ENCODE peak calls at places on chromosomes 16 and 17, in six cellular contexts. L is A549, U is transverse colon, N is IMR-90, T is GM12892, G is heart left ventricle. H is an unnamed sample.

GRCh38 chr16:15672514-15673167 is 22.6 kb downstream of the NDE1 start:
- DNase-seq in L (peak), T (no peak), U (peak), G (peak), N (peak), H (peak)

GRCh38 chr17:62150471-62150870 is 85.4 kb upstream of the MED13 start:
- DNase-seq in T (no peak), U (no peak), N (no peak), L (no peak), G (no peak), H (no peak)

GRCh38 chr17:49741009-49741691 is 22.8 kb downstream of the FAM117A start:
- DNase-seq in N (peak), T (no peak), L (no peak), G (no peak), U (no peak), H (no peak)

GRCh38 chr17:55814377-55814776 is 63.5 kb downstream of the PCTP start:
- DNase-seq in L (no peak), N (no peak), U (no peak), G (peak), T (no peak), H (peak)

GRCh38 chr17:55722742-55723487 is at the start of gene TMEM100:
- DNase-seq in L (no peak), N (peak), G (peak), T (no peak), U (no peak), H (no peak)

GRCh38 chr16:74936902-74937560 is 47.9 kb downstream of the WDR59 start:
- DNase-seq in L (no peak), T (no peak), G (no peak), U (no peak), N (peak), H (peak)

GRCh38 chr17:78767806-78768205 is 14.3 kb downstream of the CYTH1 start:
- DNase-seq in L (no peak), U (no peak), G (no peak), T (no peak), N (peak), H (no peak)

GRCh38 chr17:48562934-48563333 is 15.2 kb downstream of the HOXB4 start:
- DNase-seq in G (no peak), N (no peak), U (no peak), L (no peak), T (no peak), H (no peak)

GRCh38 chr17:44164476-44164875 is 6.0 kb upstream of the ASB16 start:
- DNase-seq in G (no peak), N (no peak), L (no peak), T (no peak), U (no peak), H (no peak)

GRCh38 chr16:56357291-56357764 is 68.0 kb downstream of the AMFR start:
- DNase-seq in U (peak), G (peak), T (no peak), L (no peak), N (peak), H (peak)

GRCh38 chr17:21129023-21129681 is 2.4 kb downstream of the DHRS7B start:
- DNase-seq in T (no peak), U (no peak), G (peak), N (peak), L (peak), H (no peak)

GRCh38 chr17:57459286-57459915 is 203.1 kb downstream of the MSI2 start:
- DNase-seq in G (no peak), T (no peak), U (no peak), L (peak), N (peak), H (peak)

GRCh38 chr17:75502072-75502745 is 13.1 kb downstream of the CASKIN2 start:
- DNase-seq in T (no peak), U (no peak), L (no peak), N (no peak), G (no peak), H (no peak)

GRCh38 chr16:19330801-19331484 is 45.4 kb downstream of the CLEC19A start:
- DNase-seq in L (peak), N (peak), T (no peak), U (no peak), G (no peak), H (peak)

DNA sequence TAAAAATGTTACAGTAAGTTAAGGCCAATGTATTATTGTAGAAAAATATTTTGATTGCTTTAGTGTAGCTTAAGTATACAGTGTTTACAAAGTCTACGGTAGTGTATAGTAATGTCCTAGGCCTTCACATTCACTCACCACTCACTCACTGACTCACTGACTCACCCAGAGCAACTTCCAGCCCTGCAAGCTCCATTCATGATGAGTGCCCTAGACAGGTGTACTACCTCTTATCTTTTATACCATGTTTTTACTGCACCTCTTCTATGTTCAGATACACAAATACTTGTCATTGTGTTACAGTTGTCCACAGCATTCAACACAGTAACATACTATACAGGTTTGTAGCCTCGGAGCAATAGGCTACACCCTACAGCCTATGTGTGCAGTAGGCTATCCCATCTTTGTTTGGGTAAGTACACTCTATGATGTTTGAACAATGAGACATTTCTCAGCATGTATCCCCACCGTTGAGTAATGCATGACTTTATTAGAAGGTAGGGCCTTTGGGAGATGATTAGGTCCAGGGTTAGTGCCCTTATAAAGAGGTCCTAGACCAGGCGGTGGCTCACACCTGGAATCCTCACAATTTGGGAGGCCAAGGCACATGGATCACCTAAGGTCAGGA is 117.8 kb downstream of the SLC39A11 start:
- DNase-seq in U (peak), G (no peak), T (no peak), L (no peak), N (peak), H (no peak)
- TF ChIP-seq POLR2A in U (no peak), G (no peak), T (no peak), L (no peak), N (no peak), H (no peak)

GRCh38 chr17:32127156-32127897 is 15.0 kb upstream of the RHOT1 start:
- DNase-seq in L (peak), U (peak), T (peak), N (peak), G (peak), H (peak)
- TF ChIP-seq POLR2A in L (peak), U (peak), T (peak), N (no peak), G (peak), H (peak)

GRCh38 chr17:81994593-81995462 is 17.4 kb downstream of the ASPSCR1 start:
- DNase-seq in T (no peak), U (no peak), G (no peak), L (no peak), N (no peak), H (no peak)

GRCh38 chr17:81995463-81996231 is 18.2 kb downstream of the ASPSCR1 start:
- DNase-seq in U (no peak), L (no peak), N (no peak), G (no peak), T (no peak), H (no peak)

GRCh38 chr17:81991684-81992513 is 14.5 kb downstream of the ASPSCR1 start:
- DNase-seq in T (no peak), L (no peak), N (peak), G (peak), U (peak), H (peak)

GRCh38 chr17:81996232-81996756 is 18.9 kb downstream of the ASPSCR1 start:
- DNase-seq in U (no peak), G (no peak), N (no peak), L (no peak), T (no peak), H (no peak)

DNA sequence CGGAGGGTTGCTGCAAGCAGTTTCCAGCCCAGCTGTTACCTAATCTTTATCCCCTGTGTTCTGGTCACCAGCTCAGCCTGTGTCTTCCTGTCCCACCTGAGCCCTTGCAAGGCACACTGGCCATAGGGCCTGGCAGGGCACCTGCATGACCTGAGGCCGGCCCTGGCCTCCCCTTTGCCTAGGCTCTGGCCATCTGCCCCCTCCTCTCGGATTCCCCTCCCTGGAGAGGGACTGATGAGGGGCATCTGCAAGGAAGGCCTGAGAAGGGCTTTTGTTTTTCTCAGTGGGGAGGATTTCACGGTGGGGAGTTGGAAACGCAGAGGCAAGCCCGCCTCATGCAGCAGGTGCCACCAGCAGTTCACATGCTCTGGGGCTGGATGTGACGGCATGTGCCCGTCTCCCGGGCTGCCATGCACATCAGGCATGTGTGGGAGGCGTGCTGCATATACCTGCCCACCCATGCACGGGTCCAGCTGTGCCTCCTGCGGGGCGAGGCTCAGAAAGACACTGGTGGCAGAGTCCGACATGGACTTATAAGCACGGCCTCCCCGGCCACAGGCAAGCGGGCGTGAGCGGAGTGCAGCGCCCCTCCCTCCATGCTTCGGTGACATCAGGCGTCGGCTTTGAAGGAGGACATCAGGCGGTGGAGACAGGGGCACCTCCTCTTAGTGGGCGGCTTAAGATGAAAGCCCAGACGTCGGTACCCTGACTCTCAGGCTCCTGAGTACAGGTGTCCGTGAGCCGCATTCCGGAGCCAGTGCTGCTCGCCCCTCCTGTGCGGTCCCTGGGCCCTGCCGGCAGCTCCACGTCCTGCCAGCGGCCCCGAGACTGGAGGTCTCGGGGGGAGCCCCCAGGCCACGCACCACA is 16.5 kb downstream of the ASPSCR1 start:
- DNase-seq in T (no peak), N (no peak), U (no peak), G (no peak), L (no peak), H (no peak)
- TF ChIP-seq POLR2A in T (no peak), N (no peak), U (no peak), G (no peak), L (no peak), H (no peak)

GRCh38 chr17:80774643-80775281 is 216.9 kb upstream of the CHMP6 start:
- DNase-seq in L (no peak), U (no peak), N (no peak), G (no peak), T (no peak), H (no peak)

GRCh38 chr17:80775863-80776262 is 215.8 kb upstream of the CHMP6 start:
- DNase-seq in T (no peak), U (no peak), L (no peak), N (no peak), G (no peak), H (no peak)

GRCh38 chr17:80773243-80773991 is 218.2 kb upstream of the CHMP6 start:
- DNase-seq in L (no peak), G (no peak), T (no peak), N (peak), U (peak), H (no peak)

GRCh38 chr17:80772906-80773242 is 218.8 kb upstream of the CHMP6 start:
- DNase-seq in N (no peak), T (no peak), G (no peak), L (no peak), U (no peak), H (no peak)

DNA sequence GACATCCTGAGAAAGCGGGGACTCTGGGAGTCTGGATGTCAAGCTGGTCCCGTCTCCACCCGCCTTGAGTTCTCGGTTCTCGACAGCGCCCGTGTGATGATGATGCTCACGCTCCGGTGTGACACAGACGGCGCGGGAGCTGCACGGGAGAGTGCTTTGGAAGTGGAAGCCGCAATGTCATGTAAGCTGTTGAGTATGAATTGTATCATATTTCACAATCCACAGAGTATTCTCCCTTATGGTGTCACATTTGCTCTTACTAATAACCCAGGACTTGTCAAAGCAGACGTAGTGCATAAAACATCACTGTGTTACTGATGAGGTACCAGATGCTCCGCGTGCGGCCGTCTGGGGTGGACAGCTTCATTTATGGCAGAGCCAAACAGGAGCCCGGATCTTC is 217.5 kb upstream of the CHMP6 start:
- DNase-seq in L (no peak), U (no peak), G (no peak), T (no peak), N (peak), H (no peak)
- TF ChIP-seq POLR2A in L (no peak), U (no peak), G (no peak), T (no peak), N (no peak), H (no peak)

GRCh38 chr17:6772016-6772415 is 4.0 kb upstream of the FBXO39 start:
- DNase-seq in N (no peak), L (no peak), U (no peak), G (no peak), T (no peak), H (no peak)

GRCh38 chr17:6780886-6781285 is 4.9 kb downstream of the FBXO39 start:
- DNase-seq in L (no peak), U (no peak), T (no peak), N (no peak), G (no peak), H (no peak)

GRCh38 chr17:6780001-6780400 is 4.0 kb downstream of the FBXO39 start:
- DNase-seq in L (no peak), T (no peak), U (no peak), N (no peak), G (no peak), H (no peak)

GRCh38 chr17:6779411-6779810 is 3.4 kb downstream of the FBXO39 start:
- DNase-seq in G (no peak), L (no peak), U (no peak), T (no peak), N (no peak), H (no peak)

DNA sequence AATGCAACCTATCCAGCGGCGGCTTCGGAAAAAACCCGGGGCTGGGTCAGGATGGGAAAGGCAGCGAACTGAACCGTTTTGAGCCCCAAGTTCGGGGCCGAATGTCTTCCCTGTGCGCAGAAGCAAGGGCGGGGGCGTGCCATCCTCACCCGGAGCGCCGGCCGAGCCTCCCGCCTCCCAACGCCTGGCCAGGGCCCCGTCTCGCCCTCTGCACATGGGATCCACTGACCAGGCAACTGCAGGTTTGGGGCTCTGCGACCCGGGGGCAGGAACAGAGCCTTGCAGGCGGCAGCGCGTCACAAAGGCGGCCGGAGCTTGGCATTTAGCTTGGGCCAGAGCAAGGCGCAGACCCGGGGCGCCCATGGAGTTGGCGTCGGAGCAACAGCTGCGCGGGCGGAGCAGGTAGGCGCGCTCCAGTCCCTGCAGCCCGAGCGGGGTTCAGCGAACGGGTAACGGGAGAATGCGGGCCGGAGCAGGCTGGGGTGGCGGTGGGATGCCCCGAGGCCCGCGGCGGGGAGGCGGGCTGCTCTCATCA is at the start of gene FBXO39:
- DNase-seq in G (no peak), T (no peak), L (no peak), N (no peak), U (no peak), H (no peak)
- TF ChIP-seq POLR2A in G (no peak), T (no peak), L (no peak), N (no peak), U (no peak), H (no peak)

DNA sequence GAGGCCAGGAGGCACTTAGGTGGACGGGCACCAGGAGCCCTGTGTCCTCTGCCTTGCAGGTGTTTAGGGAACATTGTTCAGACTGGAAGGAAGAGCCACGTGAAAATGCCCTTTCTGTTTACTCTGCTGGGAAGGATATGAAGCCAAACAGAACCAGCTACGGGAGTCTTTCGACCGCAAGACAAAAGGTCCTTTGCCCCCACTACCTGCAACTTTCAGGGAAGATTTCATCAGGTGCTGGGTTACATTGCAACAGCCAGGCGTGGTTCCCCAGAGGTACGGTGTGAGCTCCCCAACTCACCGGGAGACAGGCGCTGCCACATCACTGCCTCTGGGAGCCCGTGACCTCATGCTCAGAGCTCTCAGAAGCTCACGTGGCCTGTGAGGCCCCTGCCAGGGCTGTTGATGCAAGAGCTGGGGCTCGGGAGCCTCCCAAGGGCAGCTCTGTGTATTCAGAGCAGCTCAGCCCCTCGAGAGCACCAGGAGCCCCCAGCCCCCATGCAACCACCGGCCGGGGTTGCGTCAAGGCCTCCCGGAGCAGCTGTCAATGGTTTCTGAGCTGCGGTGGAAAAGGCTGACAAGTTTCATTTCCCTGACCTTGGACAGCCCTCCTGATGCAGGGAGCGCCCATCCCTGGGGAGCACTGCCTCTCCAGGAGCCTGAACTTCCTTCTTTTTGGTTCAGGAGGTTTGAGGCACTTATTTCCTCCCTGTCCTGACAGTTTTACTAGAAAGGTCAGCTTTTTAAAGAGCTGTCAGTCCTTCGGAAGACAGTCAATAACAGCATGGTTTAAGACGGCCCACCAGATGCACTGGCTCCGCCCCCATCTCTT is 42.1 kb downstream of the TBC1D16 start:
- DNase-seq in U (peak), T (no peak), G (peak), L (peak), N (peak), H (peak)
- TF ChIP-seq POLR2A in U (no peak), T (no peak), G (no peak), L (no peak), N (no peak), H (no peak)

DNA sequence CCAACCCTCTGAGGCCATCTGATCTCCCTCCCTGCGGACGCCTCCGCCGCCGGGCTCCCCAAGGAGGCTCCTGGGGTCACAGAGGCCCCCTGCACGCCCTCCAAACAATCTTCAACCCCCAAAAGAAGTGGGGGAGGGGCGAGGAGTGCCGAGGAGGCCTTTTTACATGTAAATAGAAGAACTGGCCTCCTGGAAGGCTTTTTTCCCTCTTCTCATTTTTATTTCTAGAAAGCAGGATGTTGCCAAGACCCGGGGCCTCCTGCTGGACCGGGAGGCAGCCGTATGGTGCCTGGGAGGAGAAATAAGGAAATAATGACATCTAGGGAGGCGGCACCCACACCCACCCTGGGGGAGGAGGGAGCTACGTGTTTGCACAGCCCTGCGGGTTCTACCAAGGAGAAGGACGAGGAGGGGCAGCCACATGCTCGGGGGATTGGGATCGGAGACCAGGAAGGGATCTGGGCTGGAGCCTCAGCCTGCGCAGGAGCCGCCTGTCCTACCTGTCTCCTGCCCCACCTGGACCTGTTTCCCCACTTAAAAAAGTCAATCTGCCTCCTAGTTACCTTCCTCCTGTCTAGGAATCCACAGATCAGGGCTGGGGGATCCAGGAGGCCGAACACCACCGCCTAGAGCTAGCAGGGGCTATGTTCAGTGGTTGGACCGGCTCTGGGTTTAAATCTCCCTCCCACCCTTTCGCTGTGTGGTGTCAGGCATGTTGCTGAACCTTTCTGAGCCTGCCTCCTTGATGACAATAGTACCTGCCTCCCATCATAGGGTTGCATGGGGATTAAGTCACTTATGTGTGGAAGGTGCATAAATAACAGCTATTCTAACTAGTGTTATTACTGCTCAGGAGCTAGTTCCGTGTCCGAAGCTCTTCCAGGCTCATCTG is 175.7 kb upstream of the GSE1 start:
- DNase-seq in T (no peak), L (no peak), U (peak), N (no peak), G (no peak), H (no peak)
- TF ChIP-seq POLR2A in T (no peak), L (no peak), U (peak), N (no peak), G (no peak), H (no peak)

GRCh38 chr16:20763461-20764232 is at the start of gene ACSM3:
- DNase-seq in L (peak), N (peak), U (peak), G (peak), T (peak), H (peak)
- TF ChIP-seq POLR2A in L (no peak), N (no peak), U (peak), G (no peak), T (peak), H (no peak)